ENCODE peak calls at places on chromosomes 5 and 9, in ten cellular contexts. One of them, this sample, is unnamed.

GRCh38 chr5:145471026-145471425 is 364.1 kb downstream of the PRELID2 start:
- DNase-seq in smooth muscle cell of the brain vasculature: no peak
- DNase-seq in GM12864: no peak
- DNase-seq in HFFc6: no peak
- DNase-seq in left cardiac atrium: no peak
- DNase-seq in AG08396: no peak
- DNase-seq in activated CD8-positive, alpha-beta memory T cell treated with anti-CD3 and anti-CD28 coated beads for 1 hour: no peak
- DNase-seq in activated CD4-positive, alpha-beta T cell treated with anti-CD3 and anti-CD28 coated beads for 4 hours: no peak
- DNase-seq in NCI-H446: no peak
- DNase-seq in HuH-7.5: no peak
- DNase-seq in this sample: no peak

GRCh38 chr9:22308177-22308576 is 138.4 kb upstream of the DMRTA1 start:
- DNase-seq in smooth muscle cell of the brain vasculature: no peak
- DNase-seq in GM12864: no peak
- DNase-seq in HFFc6: no peak
- DNase-seq in left cardiac atrium: no peak
- DNase-seq in AG08396: no peak
- DNase-seq in activated CD8-positive, alpha-beta memory T cell treated with anti-CD3 and anti-CD28 coated beads for 1 hour: no peak
- DNase-seq in activated CD4-positive, alpha-beta T cell treated with anti-CD3 and anti-CD28 coated beads for 4 hours: no peak
- DNase-seq in NCI-H446: peak; percentile 72
- DNase-seq in HuH-7.5: no peak
- DNase-seq in this sample: no peak

GRCh38 chr9:70044450-70045307 is 1.0 kb downstream of the MAMDC2 start:
- DNase-seq in smooth muscle cell of the brain vasculature: no peak
- DNase-seq in GM12864: no peak
- DNase-seq in HFFc6: peak; percentile 35
- DNase-seq in left cardiac atrium: peak; percentile 51
- DNase-seq in AG08396: peak; percentile 60
- DNase-seq in activated CD8-positive, alpha-beta memory T cell treated with anti-CD3 and anti-CD28 coated beads for 1 hour: no peak
- DNase-seq in activated CD4-positive, alpha-beta T cell treated with anti-CD3 and anti-CD28 coated beads for 4 hours: no peak
- DNase-seq in NCI-H446: no peak
- DNase-seq in HuH-7.5: no peak
- DNase-seq in this sample: no peak

GRCh38 chr9:18333157-18333556 is 140.8 kb upstream of the ADAMTSL1 start:
- DNase-seq in smooth muscle cell of the brain vasculature: no peak
- DNase-seq in GM12864: no peak
- DNase-seq in HFFc6: no peak
- DNase-seq in left cardiac atrium: no peak
- DNase-seq in AG08396: no peak
- DNase-seq in activated CD8-positive, alpha-beta memory T cell treated with anti-CD3 and anti-CD28 coated beads for 1 hour: no peak
- DNase-seq in activated CD4-positive, alpha-beta T cell treated with anti-CD3 and anti-CD28 coated beads for 4 hours: no peak
- DNase-seq in NCI-H446: no peak
- DNase-seq in HuH-7.5: no peak
- DNase-seq in this sample: no peak

GRCh38 chr5:98500811-98501210 is 272.7 kb upstream of the RGMB start:
- DNase-seq in smooth muscle cell of the brain vasculature: no peak
- DNase-seq in GM12864: no peak
- DNase-seq in HFFc6: no peak
- DNase-seq in left cardiac atrium: no peak
- DNase-seq in AG08396: no peak
- DNase-seq in activated CD8-positive, alpha-beta memory T cell treated with anti-CD3 and anti-CD28 coated beads for 1 hour: no peak
- DNase-seq in activated CD4-positive, alpha-beta T cell treated with anti-CD3 and anti-CD28 coated beads for 4 hours: no peak
- DNase-seq in NCI-H446: no peak
- DNase-seq in HuH-7.5: no peak
- DNase-seq in this sample: no peak

GRCh38 chr9:137916540-137916939 is 39.0 kb downstream of the CACNA1B start:
- DNase-seq in smooth muscle cell of the brain vasculature: no peak
- DNase-seq in GM12864: no peak
- DNase-seq in HFFc6: no peak
- DNase-seq in left cardiac atrium: no peak
- DNase-seq in AG08396: no peak
- DNase-seq in activated CD8-positive, alpha-beta memory T cell treated with anti-CD3 and anti-CD28 coated beads for 1 hour: no peak
- DNase-seq in activated CD4-positive, alpha-beta T cell treated with anti-CD3 and anti-CD28 coated beads for 4 hours: no peak
- DNase-seq in NCI-H446: no peak
- DNase-seq in HuH-7.5: no peak
- DNase-seq in this sample: no peak

GRCh38 chr9:99016681-99017387 is 73.1 kb downstream of the COL15A1 start:
- DNase-seq in smooth muscle cell of the brain vasculature: no peak
- DNase-seq in GM12864: no peak
- DNase-seq in HFFc6: no peak
- DNase-seq in left cardiac atrium: no peak
- DNase-seq in AG08396: no peak
- DNase-seq in activated CD8-positive, alpha-beta memory T cell treated with anti-CD3 and anti-CD28 coated beads for 1 hour: no peak
- DNase-seq in activated CD4-positive, alpha-beta T cell treated with anti-CD3 and anti-CD28 coated beads for 4 hours: no peak
- DNase-seq in NCI-H446: no peak
- DNase-seq in HuH-7.5: no peak
- DNase-seq in this sample: no peak

GRCh38 chr5:157473383-157474370 is 13.7 kb downstream of the NIPAL4 start:
- DNase-seq in smooth muscle cell of the brain vasculature: no peak
- DNase-seq in GM12864: no peak
- DNase-seq in HFFc6: peak; percentile 87
- DNase-seq in left cardiac atrium: no peak
- DNase-seq in AG08396: peak; percentile 58
- DNase-seq in activated CD8-positive, alpha-beta memory T cell treated with anti-CD3 and anti-CD28 coated beads for 1 hour: no peak
- DNase-seq in activated CD4-positive, alpha-beta T cell treated with anti-CD3 and anti-CD28 coated beads for 4 hours: no peak
- DNase-seq in NCI-H446: peak; percentile 61
- DNase-seq in HuH-7.5: no peak
- DNase-seq in this sample: no peak

GRCh38 chr9:136939996-136940525 is 4.5 kb downstream of the FBXW5 start:
- DNase-seq in smooth muscle cell of the brain vasculature: no peak
- DNase-seq in GM12864: no peak
- DNase-seq in HFFc6: no peak
- DNase-seq in left cardiac atrium: peak; percentile 81
- DNase-seq in AG08396: no peak
- DNase-seq in activated CD8-positive, alpha-beta memory T cell treated with anti-CD3 and anti-CD28 coated beads for 1 hour: no peak
- DNase-seq in activated CD4-positive, alpha-beta T cell treated with anti-CD3 and anti-CD28 coated beads for 4 hours: no peak
- DNase-seq in NCI-H446: no peak
- DNase-seq in HuH-7.5: no peak
- DNase-seq in this sample: no peak

GRCh38 chr9:89114741-89115140 is 63.9 kb downstream of the SHC3 start:
- DNase-seq in smooth muscle cell of the brain vasculature: no peak
- DNase-seq in GM12864: no peak
- DNase-seq in HFFc6: no peak
- DNase-seq in left cardiac atrium: no peak
- DNase-seq in AG08396: no peak
- DNase-seq in activated CD8-positive, alpha-beta memory T cell treated with anti-CD3 and anti-CD28 coated beads for 1 hour: no peak
- DNase-seq in activated CD4-positive, alpha-beta T cell treated with anti-CD3 and anti-CD28 coated beads for 4 hours: no peak
- DNase-seq in NCI-H446: no peak
- DNase-seq in HuH-7.5: no peak
- DNase-seq in this sample: no peak

GRCh38 chr9:93117924-93118862 is 15.9 kb downstream of the NINJ1 start:
- DNase-seq in smooth muscle cell of the brain vasculature: no peak
- DNase-seq in GM12864: no peak
- DNase-seq in HFFc6: no peak
- DNase-seq in left cardiac atrium: no peak
- DNase-seq in AG08396: no peak
- DNase-seq in activated CD8-positive, alpha-beta memory T cell treated with anti-CD3 and anti-CD28 coated beads for 1 hour: no peak
- DNase-seq in activated CD4-positive, alpha-beta T cell treated with anti-CD3 and anti-CD28 coated beads for 4 hours: no peak
- DNase-seq in NCI-H446: no peak
- DNase-seq in HuH-7.5: no peak
- DNase-seq in this sample: peak; percentile 58

GRCh38 chr5:36683821-36684434 is 77.5 kb downstream of the SLC1A3 start:
- DNase-seq in smooth muscle cell of the brain vasculature: no peak
- DNase-seq in GM12864: no peak
- DNase-seq in HFFc6: no peak
- DNase-seq in left cardiac atrium: peak; percentile 74
- DNase-seq in AG08396: peak; percentile 53
- DNase-seq in activated CD8-positive, alpha-beta memory T cell treated with anti-CD3 and anti-CD28 coated beads for 1 hour: no peak
- DNase-seq in activated CD4-positive, alpha-beta T cell treated with anti-CD3 and anti-CD28 coated beads for 4 hours: no peak
- DNase-seq in NCI-H446: no peak
- DNase-seq in HuH-7.5: no peak
- DNase-seq in this sample: no peak

GRCh38 chr9:134925011-134925511 is 7.3 kb upstream of the FCN1 start:
- DNase-seq in smooth muscle cell of the brain vasculature: no peak
- DNase-seq in GM12864: no peak
- DNase-seq in HFFc6: no peak
- DNase-seq in left cardiac atrium: no peak
- DNase-seq in AG08396: no peak
- DNase-seq in activated CD8-positive, alpha-beta memory T cell treated with anti-CD3 and anti-CD28 coated beads for 1 hour: no peak
- DNase-seq in activated CD4-positive, alpha-beta T cell treated with anti-CD3 and anti-CD28 coated beads for 4 hours: no peak
- DNase-seq in NCI-H446: no peak
- DNase-seq in HuH-7.5: no peak
- DNase-seq in this sample: peak; percentile 20

GRCh38 chr5:45609661-45610060 is 86.5 kb downstream of the HCN1 start:
- DNase-seq in smooth muscle cell of the brain vasculature: no peak
- DNase-seq in GM12864: no peak
- DNase-seq in HFFc6: no peak
- DNase-seq in left cardiac atrium: no peak
- DNase-seq in AG08396: no peak
- DNase-seq in activated CD8-positive, alpha-beta memory T cell treated with anti-CD3 and anti-CD28 coated beads for 1 hour: no peak
- DNase-seq in activated CD4-positive, alpha-beta T cell treated with anti-CD3 and anti-CD28 coated beads for 4 hours: no peak
- DNase-seq in NCI-H446: no peak
- DNase-seq in HuH-7.5: no peak
- DNase-seq in this sample: no peak

GRCh38 chr9:94639045-94639995 is at the start of gene FBP1:
- DNase-seq in smooth muscle cell of the brain vasculature: no peak
- DNase-seq in GM12864: no peak
- DNase-seq in HFFc6: no peak
- DNase-seq in left cardiac atrium: peak; percentile 73
- DNase-seq in AG08396: peak; percentile 45
- DNase-seq in activated CD8-positive, alpha-beta memory T cell treated with anti-CD3 and anti-CD28 coated beads for 1 hour: peak; percentile 27
- DNase-seq in activated CD4-positive, alpha-beta T cell treated with anti-CD3 and anti-CD28 coated beads for 4 hours: peak; percentile 27
- DNase-seq in NCI-H446: no peak
- DNase-seq in HuH-7.5: no peak
- DNase-seq in this sample: peak; percentile 88

GRCh38 chr5:167294861-167295685 is 996.4 kb upstream of the WWC1 start:
- DNase-seq in smooth muscle cell of the brain vasculature: peak; percentile 63
- DNase-seq in GM12864: no peak
- DNase-seq in HFFc6: peak; percentile 83
- DNase-seq in left cardiac atrium: no peak
- DNase-seq in AG08396: peak; percentile 82
- DNase-seq in activated CD8-positive, alpha-beta memory T cell treated with anti-CD3 and anti-CD28 coated beads for 1 hour: no peak
- DNase-seq in activated CD4-positive, alpha-beta T cell treated with anti-CD3 and anti-CD28 coated beads for 4 hours: no peak
- DNase-seq in NCI-H446: no peak
- DNase-seq in HuH-7.5: no peak
- DNase-seq in this sample: no peak

GRCh38 chr5:68086857-68087256 is 128.7 kb upstream of the PIK3R1 start:
- DNase-seq in smooth muscle cell of the brain vasculature: no peak
- DNase-seq in GM12864: no peak
- DNase-seq in HFFc6: peak; percentile 79
- DNase-seq in left cardiac atrium: peak; percentile 40
- DNase-seq in AG08396: peak; percentile 54
- DNase-seq in activated CD8-positive, alpha-beta memory T cell treated with anti-CD3 and anti-CD28 coated beads for 1 hour: no peak
- DNase-seq in activated CD4-positive, alpha-beta T cell treated with anti-CD3 and anti-CD28 coated beads for 4 hours: no peak
- DNase-seq in NCI-H446: peak; percentile 49
- DNase-seq in HuH-7.5: no peak
- DNase-seq in this sample: peak; percentile 80

GRCh38 chr5:160390787-160391696 is 8.8 kb downstream of the FAM200C start:
- DNase-seq in smooth muscle cell of the brain vasculature: no peak
- DNase-seq in GM12864: no peak
- DNase-seq in HFFc6: peak; percentile 28
- DNase-seq in left cardiac atrium: no peak
- DNase-seq in AG08396: no peak
- DNase-seq in activated CD8-positive, alpha-beta memory T cell treated with anti-CD3 and anti-CD28 coated beads for 1 hour: no peak
- DNase-seq in activated CD4-positive, alpha-beta T cell treated with anti-CD3 and anti-CD28 coated beads for 4 hours: no peak
- DNase-seq in NCI-H446: peak; percentile 45
- DNase-seq in HuH-7.5: no peak
- DNase-seq in this sample: no peak

GRCh38 chr5:76791461-76791860 is 27.4 kb upstream of the F2RL1 start:
- DNase-seq in smooth muscle cell of the brain vasculature: no peak
- DNase-seq in GM12864: no peak
- DNase-seq in HFFc6: peak; percentile 4
- DNase-seq in left cardiac atrium: no peak
- DNase-seq in AG08396: no peak
- DNase-seq in activated CD8-positive, alpha-beta memory T cell treated with anti-CD3 and anti-CD28 coated beads for 1 hour: no peak
- DNase-seq in activated CD4-positive, alpha-beta T cell treated with anti-CD3 and anti-CD28 coated beads for 4 hours: no peak
- DNase-seq in NCI-H446: no peak
- DNase-seq in HuH-7.5: no peak
- DNase-seq in this sample: no peak

GRCh38 chr5:69129413-69129812 is 35.6 kb downstream of the SLC30A5 start:
- DNase-seq in smooth muscle cell of the brain vasculature: no peak
- DNase-seq in GM12864: no peak
- DNase-seq in HFFc6: peak; percentile 71
- DNase-seq in left cardiac atrium: no peak
- DNase-seq in AG08396: peak; percentile 23
- DNase-seq in activated CD8-positive, alpha-beta memory T cell treated with anti-CD3 and anti-CD28 coated beads for 1 hour: no peak
- DNase-seq in activated CD4-positive, alpha-beta T cell treated with anti-CD3 and anti-CD28 coated beads for 4 hours: no peak
- DNase-seq in NCI-H446: no peak
- DNase-seq in HuH-7.5: no peak
- DNase-seq in this sample: no peak

GRCh38 chr5:134314443-134314842 is 52.5 kb downstream of the CDKL3 start:
- DNase-seq in smooth muscle cell of the brain vasculature: no peak
- DNase-seq in GM12864: no peak
- DNase-seq in HFFc6: no peak
- DNase-seq in left cardiac atrium: no peak
- DNase-seq in AG08396: no peak
- DNase-seq in activated CD8-positive, alpha-beta memory T cell treated with anti-CD3 and anti-CD28 coated beads for 1 hour: no peak
- DNase-seq in activated CD4-positive, alpha-beta T cell treated with anti-CD3 and anti-CD28 coated beads for 4 hours: no peak
- DNase-seq in NCI-H446: no peak
- DNase-seq in HuH-7.5: no peak
- DNase-seq in this sample: no peak